ENCODE peak calls at places on chromosomes 6 and 20, in nine cellular contexts. I is lung, L is AG04449, P is tibial artery, H is cardiac fibroblast, J is thoracic aorta, X is fibroblast of villous mesenchyme, R is body of pancreas, D is fibroblast of pulmonary artery. N is an unnamed sample.

GRCh38 chr6:119158057-119158848 is 79.8 kb upstream of the FAM184A start:
- DNase-seq in I (peak), L (no peak), P (no peak), H (peak), J (no peak), X (peak), R (peak), D (peak), N (no peak)

GRCh38 chr6:129592516-129593232 is 117.3 kb downstream of the ARHGAP18 start:
- DNase-seq in I (no peak), L (no peak), P (no peak), H (no peak), J (no peak), X (no peak), R (no peak), D (no peak), N (no peak)

GRCh38 chr6:140915001-140915950 is 1217.4 kb upstream of the GJE1 start:
- DNase-seq in I (no peak), L (no peak), P (no peak), H (peak), J (no peak), X (no peak), R (no peak), D (no peak), N (no peak)

GRCh38 chr6:109358204-109358603 is 24.1 kb downstream of the CD164 start:
- DNase-seq in I (no peak), L (no peak), P (no peak), H (no peak), J (no peak), X (no peak), R (no peak), D (no peak), N (no peak)

GRCh38 chr6:125310994-125311649 is 9.4 kb upstream of the HDDC2 start:
- DNase-seq in I (no peak), L (no peak), P (no peak), H (peak), J (no peak), X (peak), R (peak), D (peak), N (no peak)

GRCh38 chr20:36093025-36093803 is 61.3 kb upstream of the EPB41L1 start:
- DNase-seq in I (peak), L (no peak), P (peak), H (peak), J (peak), X (no peak), R (peak), D (peak), N (peak)

GRCh38 chr6:27318973-27319372 is 6.9 kb upstream of the POM121L2 start:
- DNase-seq in I (no peak), L (no peak), P (no peak), H (no peak), J (no peak), X (no peak), R (no peak), D (no peak), N (no peak)

GRCh38 chr6:155444120-155444917 is 11.3 kb downstream of the NOX3 start:
- DNase-seq in I (no peak), L (no peak), P (no peak), H (no peak), J (no peak), X (peak), R (no peak), D (peak), N (no peak)

GRCh38 chr6:148981515-148981914 is 234.7 kb downstream of the UST start:
- DNase-seq in I (no peak), L (no peak), P (no peak), H (no peak), J (no peak), X (no peak), R (no peak), D (no peak), N (no peak)

GRCh38 chr20:59775221-59776055 is 158.0 kb downstream of the SYCP2 start:
- DNase-seq in I (no peak), L (no peak), P (peak), H (no peak), J (no peak), X (no peak), R (no peak), D (no peak), N (no peak)

GRCh38 chr6:152353440-152353839 is 283.7 kb downstream of the SYNE1 start:
- DNase-seq in I (no peak), L (no peak), P (no peak), H (no peak), J (no peak), X (no peak), R (no peak), D (no peak), N (no peak)

GRCh38 chr6:162615016-162615717 is 112.4 kb downstream of the PRKN start:
- DNase-seq in I (no peak), L (no peak), P (no peak), H (peak), J (no peak), X (peak), R (peak), D (peak), N (no peak)

GRCh38 chr6:84539122-84539856 is 225.1 kb downstream of the TBX18 start:
- DNase-seq in I (no peak), L (no peak), P (no peak), H (peak), J (no peak), X (no peak), R (no peak), D (no peak), N (no peak)

GRCh38 chr6:73923899-73924485 is 228.0 kb downstream of the CD109 start:
- DNase-seq in I (no peak), L (no peak), P (no peak), H (peak), J (no peak), X (peak), R (no peak), D (peak), N (no peak)

GRCh38 chr20:25071722-25072121 is 10.2 kb downstream of the VSX1 start:
- DNase-seq in I (no peak), L (no peak), P (no peak), H (no peak), J (no peak), X (no peak), R (no peak), D (no peak), N (no peak)

GRCh38 chr6:168206681-168207274 is 112.8 kb downstream of the DACT2 start:
- DNase-seq in I (no peak), L (no peak), P (no peak), H (no peak), J (no peak), X (no peak), R (peak), D (no peak), N (peak)

GRCh38 chr6:13638626-13639025 is 23.5 kb downstream of the NOL7 start:
- DNase-seq in I (no peak), L (no peak), P (no peak), H (no peak), J (no peak), X (no peak), R (no peak), D (no peak), N (no peak)

GRCh38 chr6:157741889-157742615 is 81.0 kb upstream of the SNX9 start:
- DNase-seq in I (no peak), L (no peak), P (no peak), H (peak), J (no peak), X (no peak), R (no peak), D (peak), N (no peak)

GRCh38 chr20:41632896-41633295 is 14.7 kb upstream of the CHD6 start:
- DNase-seq in I (no peak), L (no peak), P (no peak), H (peak), J (no peak), X (no peak), R (no peak), D (peak), N (no peak)

GRCh38 chr6:26270903-26271639 is 93.9 kb upstream of the BTN3A2 start:
- DNase-seq in I (peak), L (no peak), P (peak), H (peak), J (no peak), X (peak), R (no peak), D (peak), N (peak)

GRCh38 chr6:157767757-157768156 is 55.3 kb upstream of the SNX9 start:
- DNase-seq in I (no peak), L (no peak), P (no peak), H (no peak), J (no peak), X (no peak), R (no peak), D (no peak), N (no peak)

GRCh38 chr6:13711384-13711725 is 280 bp downstream of the RANBP9 start:
- DNase-seq in I (no peak), L (no peak), P (no peak), H (no peak), J (no peak), X (peak), R (peak), D (no peak), N (no peak)

GRCh38 chr6:84280030-84280429 is 52.6 kb upstream of the CEP162 start:
- DNase-seq in I (no peak), L (peak), P (no peak), H (peak), J (no peak), X (no peak), R (no peak), D (no peak), N (peak)

GRCh38 chr6:4664117-4664626 is 112.0 kb upstream of the CDYL start:
- DNase-seq in I (no peak), L (peak), P (peak), H (peak), J (peak), X (peak), R (peak), D (peak), N (peak)

GRCh38 chr6:149749594-149750135 is at the start of gene PCMT1:
- DNase-seq in I (peak), L (no peak), P (peak), H (peak), J (peak), X (peak), R (peak), D (peak), N (peak)

GRCh38 chr20:1819311-1820136 is 75.7 kb upstream of the SIRPA start:
- DNase-seq in I (no peak), L (no peak), P (peak), H (no peak), J (no peak), X (no peak), R (no peak), D (no peak), N (no peak)

GRCh38 chr6:131073577-131073976 is 10.5 kb upstream of the EPB41L2 start:
- DNase-seq in I (no peak), L (no peak), P (no peak), H (no peak), J (no peak), X (no peak), R (no peak), D (no peak), N (no peak)

GRCh38 chr6:1952726-1953360 is 292.6 kb downstream of the GMDS start:
- DNase-seq in I (no peak), L (peak), P (no peak), H (peak), J (no peak), X (peak), R (no peak), D (peak), N (peak)

GRCh38 chr20:58650181-58650775 is 805 bp upstream of the STX16 start:
- DNase-seq in I (no peak), L (no peak), P (no peak), H (no peak), J (no peak), X (no peak), R (peak), D (no peak), N (no peak)

GRCh38 chr6:163996491-163996890 is 582.0 kb downstream of the QKI start:
- DNase-seq in I (no peak), L (no peak), P (no peak), H (no peak), J (no peak), X (no peak), R (no peak), D (no peak), N (no peak)

GRCh38 chr20:16349518-16350295 is 223.5 kb downstream of the KIF16B start:
- DNase-seq in I (no peak), L (peak), P (no peak), H (peak), J (no peak), X (no peak), R (no peak), D (peak), N (no peak)

GRCh38 chr6:167450631-167451030 is 125.7 kb downstream of the TTLL2 start:
- DNase-seq in I (no peak), L (no peak), P (no peak), H (no peak), J (no peak), X (no peak), R (no peak), D (no peak), N (no peak)

GRCh38 chr6:105771313-105771970 is 314.7 kb upstream of the PRDM1 start:
- DNase-seq in I (no peak), L (no peak), P (no peak), H (no peak), J (no peak), X (no peak), R (no peak), D (no peak), N (no peak)

GRCh38 chr6:150567360-150567759 is 32.3 kb upstream of the PLEKHG1 start:
- DNase-seq in I (no peak), L (no peak), P (no peak), H (peak), J (no peak), X (no peak), R (no peak), D (peak), N (no peak)

GRCh38 chr6:112439010-112439409 is 91.9 kb downstream of the RFPL4B start:
- DNase-seq in I (no peak), L (no peak), P (no peak), H (peak), J (no peak), X (no peak), R (no peak), D (peak), N (no peak)

GRCh38 chr20:10492065-10492464 is 57.0 kb downstream of the SLX4IP start:
- DNase-seq in I (no peak), L (no peak), P (no peak), H (peak), J (no peak), X (peak), R (no peak), D (peak), N (no peak)

GRCh38 chr6:158627168-158627939 is 17.2 kb downstream of the DYNLT1 start:
- DNase-seq in I (no peak), L (no peak), P (no peak), H (no peak), J (no peak), X (no peak), R (peak), D (no peak), N (no peak)

DNA sequence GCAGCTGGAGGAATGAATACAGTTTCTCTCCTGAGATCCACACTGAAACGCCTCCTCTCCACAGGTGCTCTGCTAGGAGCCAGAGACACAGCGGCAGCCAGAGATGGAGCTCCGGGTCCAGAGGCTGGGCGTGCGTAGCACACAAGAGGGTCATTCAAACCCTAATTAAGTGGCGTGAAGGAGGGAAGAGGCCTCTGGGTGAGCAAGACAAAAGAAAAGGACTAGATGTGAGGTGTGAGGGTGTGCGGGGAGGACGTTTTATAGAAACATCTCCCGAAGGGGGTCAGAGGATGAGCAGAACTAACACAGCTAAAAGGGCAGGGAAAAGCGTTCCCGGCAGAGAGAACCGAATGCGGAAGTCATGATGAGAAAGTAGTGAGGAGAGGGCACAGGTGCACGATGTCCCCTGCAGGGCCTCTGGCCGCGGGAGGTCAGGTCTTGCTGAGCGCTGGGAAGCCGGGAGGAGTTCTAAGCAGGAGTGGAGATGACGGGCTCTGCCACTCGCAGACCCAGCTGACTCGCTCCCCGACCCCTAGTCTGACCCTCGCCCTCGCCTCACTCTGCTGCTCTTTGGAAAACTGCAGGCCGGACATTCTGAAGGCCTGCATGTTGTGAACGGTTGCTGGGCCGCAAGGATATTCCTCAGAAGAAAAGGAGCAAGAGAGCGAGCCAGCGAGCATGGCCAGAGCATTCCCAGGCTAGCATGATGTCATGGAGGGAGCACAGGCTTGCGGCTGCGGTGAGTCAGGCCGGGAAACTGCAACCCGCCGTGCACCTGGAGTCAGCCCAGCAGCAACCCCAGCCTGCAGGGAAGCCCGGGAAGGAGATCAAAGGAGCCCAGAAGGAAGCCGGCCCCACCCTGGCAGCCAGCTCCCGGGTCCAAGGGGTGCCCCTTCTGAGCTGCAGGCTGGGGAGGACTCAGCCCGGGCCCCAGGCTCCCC is 54.2 kb downstream of the BMP7 start:
- DNase-seq in I (no peak), L (peak), P (no peak), H (peak), J (peak), X (peak), R (peak), D (peak), N (peak)
- H3K4me3 ChIP-seq in I (no peak), L (no peak), P (no peak), H (no peak), J (peak), X (no peak), R (no peak), D (no peak), N (no peak)

DNA sequence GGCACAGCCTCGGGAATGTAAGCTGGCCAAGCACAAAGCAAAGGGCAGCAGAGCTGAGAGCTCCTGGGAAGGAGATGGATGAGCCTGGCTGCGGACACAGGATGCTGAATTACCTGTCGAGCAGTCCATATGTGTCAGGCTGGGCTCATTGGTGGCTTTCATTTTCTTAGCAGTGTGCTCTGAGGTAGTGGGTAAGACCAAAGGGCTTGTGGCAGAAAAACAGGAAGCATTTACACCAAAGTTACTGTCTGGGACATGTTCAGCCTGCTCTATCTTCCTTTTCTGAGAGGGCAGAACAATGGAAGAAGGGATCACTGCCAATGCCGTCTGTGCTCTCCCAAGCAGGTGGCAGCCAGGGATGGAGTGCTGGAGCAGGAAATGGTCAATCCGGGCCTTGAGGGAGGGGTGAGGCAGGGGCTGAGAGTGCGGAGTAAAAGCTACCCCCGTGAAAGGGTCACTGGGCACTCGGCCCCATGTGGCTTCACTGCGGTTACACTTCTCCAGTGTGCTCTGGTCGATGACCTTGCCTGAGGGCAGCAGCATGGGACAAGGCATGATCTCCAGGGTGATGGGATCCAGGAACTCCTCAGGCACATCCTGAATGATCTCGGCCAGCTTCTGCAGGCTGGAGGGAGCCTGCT is 36.9 kb upstream of the AVP start:
- DNase-seq in I (no peak), L (no peak), P (no peak), H (no peak), J (no peak), X (no peak), R (no peak), D (no peak), N (no peak)
- H3K4me3 ChIP-seq in I (no peak), L (no peak), P (no peak), H (no peak), J (no peak), X (no peak), R (no peak), D (no peak), N (no peak)

GRCh38 chr20:44560229-44560628 is 22.1 kb upstream of the PKIG start:
- DNase-seq in I (no peak), L (no peak), P (no peak), H (no peak), J (no peak), X (no peak), R (no peak), D (no peak), N (no peak)
- H3K4me3 ChIP-seq in I (no peak), L (no peak), P (no peak), H (no peak), J (no peak), X (no peak), R (no peak), D (no peak), N (no peak)

GRCh38 chr6:21187485-21187884 is 406.1 kb upstream of the SOX4 start:
- DNase-seq in I (no peak), L (no peak), P (no peak), H (no peak), J (no peak), X (no peak), R (no peak), D (no peak), N (no peak)

GRCh38 chr6:21190701-21191588 is 402.6 kb upstream of the SOX4 start:
- DNase-seq in I (no peak), L (no peak), P (no peak), H (no peak), J (no peak), X (peak), R (no peak), D (peak), N (no peak)

GRCh38 chr6:21186479-21187055 is 407.0 kb upstream of the SOX4 start:
- DNase-seq in I (no peak), L (peak), P (no peak), H (no peak), J (no peak), X (no peak), R (no peak), D (no peak), N (no peak)

GRCh38 chr6:21189721-21190120 is 403.8 kb upstream of the SOX4 start:
- DNase-seq in I (no peak), L (no peak), P (no peak), H (no peak), J (no peak), X (no peak), R (no peak), D (no peak), N (no peak)

DNA sequence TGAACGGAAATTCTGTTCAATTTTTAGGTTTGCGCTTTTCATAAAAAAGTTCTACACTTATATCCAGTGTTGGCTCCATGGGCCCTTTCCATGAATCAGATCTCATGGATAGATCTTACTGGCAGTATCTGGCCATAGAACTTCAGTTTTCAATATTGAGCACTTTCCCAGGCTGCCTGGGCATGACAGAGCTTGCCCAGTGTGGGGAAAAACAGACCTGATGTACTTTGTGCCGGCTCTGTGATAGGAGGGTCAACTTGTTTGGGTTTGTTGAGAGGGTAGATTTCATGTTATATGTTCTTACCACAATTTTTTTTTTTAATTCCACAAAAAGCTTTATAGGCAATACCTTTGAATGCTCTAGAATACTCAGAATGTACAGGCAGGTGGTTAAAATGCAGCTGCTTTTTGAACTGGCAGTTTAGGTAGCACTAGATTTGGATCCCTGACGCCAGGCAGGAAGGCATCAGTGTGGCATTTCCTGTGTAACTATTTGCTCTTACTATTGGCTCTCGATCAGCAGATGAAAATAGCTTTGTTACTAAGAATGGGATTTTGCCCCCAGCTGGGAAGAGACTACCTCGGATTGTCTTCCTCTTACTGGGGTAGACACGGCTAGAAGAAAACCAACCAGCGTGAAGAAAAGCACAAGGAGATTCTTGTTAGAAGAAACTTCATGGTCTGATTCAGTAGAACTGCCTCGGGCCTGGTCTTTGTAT is 404.9 kb upstream of the SOX4 start:
- DNase-seq in I (no peak), L (no peak), P (no peak), H (no peak), J (no peak), X (no peak), R (no peak), D (no peak), N (no peak)
- H3K4me3 ChIP-seq in I (no peak), L (no peak), P (no peak), H (no peak), J (no peak), X (no peak), R (no peak), D (no peak), N (no peak)

N was measured in MG63.